ENCODE peak calls at places on chromosomes 11 and 22, in eight cellular contexts. V, T, I, B, C, Y, L and S are unnamed samples.
A peak's percentile ranks its signal among the peaks of the same experiment; 100 is the strongest.

GRCh38 chr22:50399751-50400331 is 56.7 kb downstream of the PPP6R2 start:
- DNase-seq in V (peak; percentile 84), T (no peak), I (peak; percentile 3), B (no peak), C (peak; percentile 42), Y (no peak), L (no peak), S (no peak)

GRCh38 chr11:3231851-3232744 is at the start of gene MRGPRE:
- DNase-seq in V (peak; percentile 73), T (no peak), I (no peak), B (peak; percentile 61), C (no peak), Y (no peak), L (peak; percentile 74), S (no peak)

GRCh38 chr11:119585038-119585666 is 143.8 kb downstream of the NECTIN1 start:
- DNase-seq in V (no peak), T (no peak), I (no peak), B (no peak), C (peak; percentile 48), Y (peak; percentile 28), L (no peak), S (peak; percentile 70)

GRCh38 chr22:19753090-19753842 is 7.3 kb upstream of the TBX1 start:
- DNase-seq in V (no peak), T (no peak), I (no peak), B (no peak), C (no peak), Y (no peak), L (no peak), S (no peak)

GRCh38 chr22:49549851-49550430 is 277.7 kb downstream of the BRD1 start:
- DNase-seq in V (peak; percentile 59), T (no peak), I (no peak), B (no peak), C (no peak), Y (no peak), L (peak; percentile 59), S (peak; percentile 20)

GRCh38 chr22:49717322-49717919 is 110.3 kb downstream of the BRD1 start:
- DNase-seq in V (no peak), T (no peak), I (no peak), B (no peak), C (no peak), Y (no peak), L (no peak), S (no peak)

GRCh38 chr11:2414616-2415015 is 14.1 kb downstream of the TSSC4 start:
- DNase-seq in V (no peak), T (no peak), I (no peak), B (no peak), C (no peak), Y (no peak), L (no peak), S (no peak)

GRCh38 chr11:129974237-129974636 is 28.4 kb downstream of the PRDM10 start:
- DNase-seq in V (no peak), T (no peak), I (no peak), B (no peak), C (no peak), Y (no peak), L (no peak), S (no peak)

GRCh38 chr11:46490576-46491100 is 99.1 kb upstream of the CHRM4 start:
- DNase-seq in V (no peak), T (no peak), I (no peak), B (no peak), C (no peak), Y (peak; percentile 34), L (no peak), S (no peak)

GRCh38 chr11:13238879-13239514 is 38.6 kb upstream of the BMAL1 start:
- DNase-seq in V (no peak), T (no peak), I (peak; percentile 57), B (no peak), C (peak; percentile 54), Y (peak; percentile 38), L (no peak), S (no peak)

GRCh38 chr11:123033895-123034294 is 28.0 kb downstream of the HSPA8 start:
- DNase-seq in V (no peak), T (no peak), I (no peak), B (no peak), C (no peak), Y (peak; percentile 32), L (peak; percentile 44), S (no peak)

GRCh38 chr11:23509023-23509422 is 648.7 kb upstream of the CCDC179 start:
- DNase-seq in V (no peak), T (no peak), I (no peak), B (no peak), C (no peak), Y (peak; percentile 50), L (no peak), S (no peak)

GRCh38 chr22:20080776-20081654 is 974 bp downstream of the DGCR8 start:
- DNase-seq in V (peak; percentile 79), T (no peak), I (no peak), B (no peak), C (no peak), Y (peak; percentile 63), L (no peak), S (no peak)

GRCh38 chr11:119094816-119095065 is 6.9 kb downstream of the DPAGT1 start:
- DNase-seq in V (peak; percentile 96), T (peak; percentile 95), I (no peak), B (peak; percentile 94), C (peak; percentile 88), Y (peak; percentile 82), L (peak; percentile 91), S (peak; percentile 83)

GRCh38 chr11:57131080-57131790 is 50.5 kb upstream of the LRRC55 start:
- DNase-seq in V (no peak), T (peak; percentile 55), I (no peak), B (no peak), C (peak; percentile 57), Y (peak; percentile 47), L (no peak), S (no peak)

GRCh38 chr11:6249822-6250555 is 9.6 kb upstream of the CCKBR start:
- DNase-seq in V (no peak), T (no peak), I (peak; percentile 18), B (no peak), C (peak; percentile 93), Y (peak; percentile 83), L (no peak), S (no peak)

GRCh38 chr11:130181295-130182272 is 22.0 kb downstream of the ST14 start:
- DNase-seq in V (no peak), T (no peak), I (no peak), B (no peak), C (peak; percentile 56), Y (no peak), L (no peak), S (no peak)

GRCh38 chr11:132187391-132187790 is 817.0 kb downstream of the NTM start:
- DNase-seq in V (no peak), T (no peak), I (no peak), B (no peak), C (no peak), Y (no peak), L (no peak), S (no peak)

GRCh38 chr11:122642472-122642922 is 13.0 kb upstream of the UBASH3B start:
- DNase-seq in V (no peak), T (no peak), I (peak; percentile 65), B (no peak), C (no peak), Y (peak; percentile 60), L (no peak), S (no peak)

DNA sequence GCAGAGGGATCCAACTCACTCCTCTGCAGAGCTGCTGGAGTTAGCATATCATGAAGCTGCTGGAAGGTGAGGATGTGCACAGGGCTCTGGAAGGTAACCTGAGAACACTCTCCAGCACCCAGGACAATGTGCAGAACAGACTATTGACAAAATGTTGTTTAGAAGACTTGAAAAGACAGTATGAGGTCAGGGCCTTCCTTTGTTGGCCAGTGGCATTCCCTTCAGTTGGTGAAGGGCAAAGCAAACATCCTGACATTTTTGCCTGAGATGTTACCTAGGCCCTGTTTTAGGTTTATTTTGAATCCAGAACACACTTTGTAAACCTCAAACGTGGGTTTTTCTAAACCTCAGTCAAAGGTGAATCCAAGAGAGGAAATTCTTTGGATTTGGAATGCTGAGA is 67.8 kb downstream of the DEPDC5 start:
- DNase-seq in V (no peak), T (no peak), I (no peak), B (no peak), C (no peak), Y (no peak), L (no peak), S (no peak)
- H3K9me3 ChIP-seq in V (no peaks in the 10 kb centered on the region), T (no peaks in the 10 kb centered on the region), I (no peaks in the 10 kb centered on the region), B (no peaks in the 10 kb centered on the region), C (no peaks in the 10 kb centered on the region), Y (no peaks in the 10 kb centered on the region), L (no peaks in the 10 kb centered on the region), S (no peaks in the 10 kb centered on the region)

DNA sequence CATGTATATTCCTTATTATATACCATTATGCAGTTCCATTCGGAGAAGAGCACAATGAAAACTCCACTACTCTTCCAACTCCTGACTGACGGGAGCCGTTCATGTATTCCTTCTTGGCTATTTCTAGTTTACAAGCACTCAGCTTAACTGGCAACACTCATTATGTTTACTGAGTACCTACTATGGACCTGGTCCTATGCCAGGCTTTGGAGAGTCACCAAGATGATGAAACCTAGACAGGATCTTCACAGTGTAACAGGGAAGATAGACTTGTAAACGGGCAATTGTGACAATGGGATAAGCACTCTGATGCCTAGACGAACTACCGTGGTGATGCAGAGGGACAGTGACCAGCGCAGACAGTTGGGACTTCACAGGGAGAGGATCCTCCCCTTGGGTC is 22.3 kb upstream of the ST3GAL4 start:
- DNase-seq in V (no peak), T (no peak), I (no peak), B (no peak), C (no peak), Y (no peak), L (no peak), S (no peak)
- TF ChIP-seq POLR2AphosphoS5 in V (no peak), T (no peak), I (no peak), B (no peak), C (no peak), Y (no peak), L (no peak), S (no peak)

DNA sequence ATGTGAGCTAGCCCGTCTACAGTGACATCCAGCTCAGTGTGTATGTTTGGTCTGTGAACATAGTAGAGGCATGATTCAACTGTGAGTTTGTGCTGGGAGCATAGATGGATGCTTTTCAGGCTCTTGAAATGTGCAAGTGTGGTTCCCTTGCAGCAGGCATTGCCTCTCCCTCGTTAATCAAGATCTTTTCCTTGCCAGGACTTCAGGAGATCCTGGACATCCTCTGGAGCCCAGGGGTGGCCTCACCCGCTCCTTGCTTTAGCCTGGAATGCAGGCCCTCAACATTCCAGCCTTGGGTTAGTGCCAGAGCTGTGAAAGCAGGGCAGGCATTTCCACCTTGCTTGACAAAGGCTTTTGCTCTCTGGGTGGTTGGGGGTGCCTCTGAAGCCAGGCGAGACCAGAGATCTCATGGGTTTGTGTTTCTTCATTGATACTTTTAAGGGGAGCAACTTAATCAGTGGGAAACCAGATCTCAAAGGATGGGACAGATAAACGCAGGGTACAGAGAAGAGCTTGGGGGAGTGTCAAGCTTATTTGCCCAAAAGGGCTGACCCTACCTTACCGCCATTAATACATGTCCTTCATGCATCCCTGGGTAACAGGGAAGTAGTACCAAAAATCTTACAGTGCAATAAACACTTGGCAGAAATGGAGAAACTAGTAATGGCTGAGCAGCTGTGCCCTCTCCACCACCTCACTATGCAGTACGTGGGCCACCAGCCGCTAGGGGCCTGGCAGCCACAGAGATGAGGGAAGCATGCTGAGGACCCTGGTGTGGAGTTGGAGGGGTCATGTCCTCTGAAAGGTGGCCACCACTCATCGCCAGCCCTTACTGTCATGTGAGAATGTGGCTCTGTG is 72.1 kb downstream of the PTPRJ start:
- DNase-seq in V (no peak), T (no peak), I (peak; percentile 19), B (no peak), C (peak; percentile 90), Y (peak; percentile 19), L (no peak), S (peak; percentile 90)
- H3K4me1 ChIP-seq in V (peaks cover 82% of the 10 kb centered on the region), T (peaks cover 38% of the 10 kb centered on the region), I (peaks cover 46% of the 10 kb centered on the region), B (peaks cover 10% of the 10 kb centered on the region), C (peaks cover 54% of the 10 kb centered on the region), Y (no peaks in the 10 kb centered on the region), L (peaks cover 36% of the 10 kb centered on the region), S (no peaks in the 10 kb centered on the region)

GRCh38 chr11:34595391-34595790 is 25.5 kb upstream of the EHF start:
- DNase-seq in V (no peak), T (no peak), I (no peak), B (no peak), C (peak; percentile 66), Y (no peak), L (no peak), S (no peak)
- H3K9me3 ChIP-seq in V (no peaks in the 10 kb centered on the region), T (no peaks in the 10 kb centered on the region), I (no peaks in the 10 kb centered on the region), B (no peaks in the 10 kb centered on the region), C (peaks cover 3% of the 10 kb centered on the region), Y (no peaks in the 10 kb centered on the region), L (no peaks in the 10 kb centered on the region), S (no peaks in the 10 kb centered on the region)